ENCODE peak calls at places on chromosomes 1 and 21, in four cellular contexts. One of them, this sample, is unnamed.

GRCh38 chr1:39295901-39296300 is 91.4 kb downstream of the MACF1 start:
- DNase-seq in IMR-90: no peak
- DNase-seq in fibroblast of lung: peak
- DNase-seq in endothelial cell of umbilical vein: no peak
- DNase-seq in this sample: no peak

GRCh38 chr21:45992311-45993209 is 11.0 kb downstream of the COL6A1 start:
- DNase-seq in fibroblast of lung: no peak
- DNase-seq in endothelial cell of umbilical vein: no peak
- DNase-seq in IMR-90: no peak
- DNase-seq in this sample: no peak

GRCh38 chr1:150579955-150580642 is 689 bp upstream of the MCL1 start:
- DNase-seq in IMR-90: no peak
- DNase-seq in endothelial cell of umbilical vein: no peak
- DNase-seq in fibroblast of lung: no peak
- DNase-seq in this sample: no peak

GRCh38 chr1:59486595-59486994 is 189.7 kb downstream of the FGGY start:
- DNase-seq in fibroblast of lung: peak
- DNase-seq in IMR-90: peak
- DNase-seq in endothelial cell of umbilical vein: no peak
- DNase-seq in this sample: peak

GRCh38 chr1:3858231-3858981 is 1.1 kb downstream of the DFFB start:
- DNase-seq in IMR-90: peak
- DNase-seq in fibroblast of lung: peak
- DNase-seq in endothelial cell of umbilical vein: peak
- DNase-seq in this sample: peak

GRCh38 chr1:212669600-212669999 is 30.0 kb downstream of the BATF3 start:
- DNase-seq in endothelial cell of umbilical vein: no peak
- DNase-seq in IMR-90: no peak
- DNase-seq in fibroblast of lung: no peak
- DNase-seq in this sample: no peak

GRCh38 chr1:187203257-187203656 is 374.5 kb downstream of the PLA2G4A start:
- DNase-seq in endothelial cell of umbilical vein: peak
- DNase-seq in IMR-90: peak
- DNase-seq in fibroblast of lung: peak
- DNase-seq in this sample: peak

GRCh38 chr1:181043025-181043880 is 9.5 kb downstream of the MR1 start:
- DNase-seq in fibroblast of lung: no peak
- DNase-seq in endothelial cell of umbilical vein: no peak
- DNase-seq in IMR-90: peak
- DNase-seq in this sample: no peak

GRCh38 chr1:52002038-52002917 is 11.8 kb upstream of the RAB3B start:
- DNase-seq in fibroblast of lung: peak
- DNase-seq in IMR-90: peak
- DNase-seq in endothelial cell of umbilical vein: peak
- DNase-seq in this sample: peak

GRCh38 chr21:33286600-33287456 is 20.7 kb downstream of the IL10RB start:
- DNase-seq in IMR-90: peak
- DNase-seq in fibroblast of lung: peak
- DNase-seq in endothelial cell of umbilical vein: peak
- DNase-seq in this sample: peak

GRCh38 chr1:202952818-202953217 is 5.3 kb downstream of the ADIPOR1 start:
- DNase-seq in IMR-90: peak
- DNase-seq in endothelial cell of umbilical vein: peak
- DNase-seq in fibroblast of lung: peak
- DNase-seq in this sample: peak

GRCh38 chr21:21286170-21286798 is 288.1 kb downstream of the NCAM2 start:
- DNase-seq in fibroblast of lung: no peak
- DNase-seq in endothelial cell of umbilical vein: no peak
- DNase-seq in IMR-90: no peak
- DNase-seq in this sample: no peak

GRCh38 chr1:64470670-64471217 is 815 bp downstream of the CACHD1 start:
- DNase-seq in fibroblast of lung: peak
- DNase-seq in IMR-90: no peak
- DNase-seq in endothelial cell of umbilical vein: peak
- DNase-seq in this sample: no peak

GRCh38 chr1:13898406-13898805 is 198.4 kb downstream of the PRDM2 start:
- DNase-seq in endothelial cell of umbilical vein: no peak
- DNase-seq in IMR-90: no peak
- DNase-seq in fibroblast of lung: no peak
- DNase-seq in this sample: no peak

GRCh38 chr1:218557731-218558130 is 212.6 kb downstream of the TGFB2 start:
- DNase-seq in IMR-90: no peak
- DNase-seq in fibroblast of lung: peak
- DNase-seq in endothelial cell of umbilical vein: peak
- DNase-seq in this sample: peak

GRCh38 chr1:117602862-117603261 is 3.0 kb upstream of the TENT5C start:
- DNase-seq in fibroblast of lung: no peak
- DNase-seq in endothelial cell of umbilical vein: no peak
- DNase-seq in IMR-90: no peak
- DNase-seq in this sample: no peak

GRCh38 chr1:206048582-206048981 is 4.4 kb upstream of the RHEX start:
- DNase-seq in endothelial cell of umbilical vein: no peak
- DNase-seq in IMR-90: no peak
- DNase-seq in fibroblast of lung: no peak
- DNase-seq in this sample: no peak

GRCh38 chr1:78370356-78370755 is 120.4 kb upstream of the PTGFR start:
- DNase-seq in fibroblast of lung: peak
- DNase-seq in endothelial cell of umbilical vein: peak
- DNase-seq in IMR-90: peak
- DNase-seq in this sample: peak

GRCh38 chr21:34029724-34030528 is 43.5 kb upstream of the MRPS6 start:
- DNase-seq in IMR-90: peak
- DNase-seq in fibroblast of lung: peak
- DNase-seq in endothelial cell of umbilical vein: peak
- DNase-seq in this sample: peak

GRCh38 chr21:42121792-42122191 is 50.7 kb downstream of the UMODL1 start:
- DNase-seq in fibroblast of lung: no peak
- DNase-seq in IMR-90: no peak
- DNase-seq in endothelial cell of umbilical vein: no peak
- DNase-seq in this sample: no peak

GRCh38 chr1:7549693-7550161 is 221.4 kb upstream of the VAMP3 start:
- DNase-seq in endothelial cell of umbilical vein: no peak
- DNase-seq in fibroblast of lung: no peak
- DNase-seq in IMR-90: peak
- DNase-seq in this sample: no peak

GRCh38 chr1:110083453-110084225 is 13.2 kb upstream of the ALX3 start:
- DNase-seq in fibroblast of lung: no peak
- DNase-seq in endothelial cell of umbilical vein: no peak
- DNase-seq in IMR-90: no peak
- DNase-seq in this sample: no peak

GRCh38 chr1:110383311-110383990 is 7.4 kb downstream of the SLC16A4 start:
- DNase-seq in IMR-90: no peak
- DNase-seq in fibroblast of lung: no peak
- DNase-seq in endothelial cell of umbilical vein: peak
- DNase-seq in this sample: no peak

GRCh38 chr1:153963850-153964331 is 554 bp upstream of the SLC39A1 start:
- DNase-seq in endothelial cell of umbilical vein: no peak
- DNase-seq in fibroblast of lung: peak
- DNase-seq in IMR-90: no peak
- DNase-seq in this sample: peak

GRCh38 chr1:185368313-185368712 is 51.3 kb upstream of the IVNS1ABP start:
- DNase-seq in fibroblast of lung: peak
- DNase-seq in endothelial cell of umbilical vein: no peak
- DNase-seq in IMR-90: no peak
- DNase-seq in this sample: no peak

GRCh38 chr1:223771814-223772770 is 59.8 kb downstream of the CAPN2 start:
- DNase-seq in IMR-90: peak
- DNase-seq in endothelial cell of umbilical vein: peak
- DNase-seq in fibroblast of lung: peak
- DNase-seq in this sample: peak

GRCh38 chr21:45380566-45380965 is 24.4 kb upstream of the COL18A1 start:
- DNase-seq in IMR-90: no peak
- DNase-seq in fibroblast of lung: no peak
- DNase-seq in endothelial cell of umbilical vein: no peak
- DNase-seq in this sample: no peak

GRCh38 chr1:18929686-18930085 is 26.8 kb downstream of the IFFO2 start:
- DNase-seq in fibroblast of lung: peak
- DNase-seq in endothelial cell of umbilical vein: no peak
- DNase-seq in IMR-90: peak
- DNase-seq in this sample: peak

GRCh38 chr1:42928859-42929258 is 29.8 kb downstream of the SLC2A1 start:
- DNase-seq in fibroblast of lung: no peak
- DNase-seq in endothelial cell of umbilical vein: no peak
- DNase-seq in IMR-90: no peak
- DNase-seq in this sample: no peak

GRCh38 chr1:60911980-60912692 is 170.2 kb upstream of the NFIA start:
- DNase-seq in endothelial cell of umbilical vein: peak
- DNase-seq in IMR-90: no peak
- DNase-seq in fibroblast of lung: no peak
- DNase-seq in this sample: no peak

GRCh38 chr1:156893048-156893953 is at the start of gene PEAR1:
- DNase-seq in fibroblast of lung: peak
- DNase-seq in endothelial cell of umbilical vein: peak
- DNase-seq in IMR-90: peak
- DNase-seq in this sample: no peak

GRCh38 chr1:8567146-8567545 is 249.2 kb downstream of the SLC45A1 start:
- DNase-seq in fibroblast of lung: no peak
- DNase-seq in endothelial cell of umbilical vein: no peak
- DNase-seq in IMR-90: peak
- DNase-seq in this sample: no peak

GRCh38 chr21:34510148-34511142 is 1.6 kb downstream of the KCNE1 start:
- DNase-seq in IMR-90: peak
- DNase-seq in endothelial cell of umbilical vein: peak
- DNase-seq in fibroblast of lung: peak
- DNase-seq in this sample: no peak

GRCh38 chr1:44660176-44660575 is 14.1 kb downstream of the TMEM53 start:
- DNase-seq in fibroblast of lung: no peak
- DNase-seq in endothelial cell of umbilical vein: no peak
- DNase-seq in IMR-90: no peak
- DNase-seq in this sample: no peak

GRCh38 chr1:111551623-111552470 is 48.4 kb upstream of the ADORA3 start:
- DNase-seq in endothelial cell of umbilical vein: no peak
- DNase-seq in fibroblast of lung: no peak
- DNase-seq in IMR-90: no peak
- DNase-seq in this sample: no peak

GRCh38 chr21:44930543-44930981 is 9.3 kb upstream of the SLX9 start:
- DNase-seq in IMR-90: no peak
- DNase-seq in fibroblast of lung: no peak
- DNase-seq in endothelial cell of umbilical vein: no peak
- DNase-seq in this sample: no peak

DNA sequence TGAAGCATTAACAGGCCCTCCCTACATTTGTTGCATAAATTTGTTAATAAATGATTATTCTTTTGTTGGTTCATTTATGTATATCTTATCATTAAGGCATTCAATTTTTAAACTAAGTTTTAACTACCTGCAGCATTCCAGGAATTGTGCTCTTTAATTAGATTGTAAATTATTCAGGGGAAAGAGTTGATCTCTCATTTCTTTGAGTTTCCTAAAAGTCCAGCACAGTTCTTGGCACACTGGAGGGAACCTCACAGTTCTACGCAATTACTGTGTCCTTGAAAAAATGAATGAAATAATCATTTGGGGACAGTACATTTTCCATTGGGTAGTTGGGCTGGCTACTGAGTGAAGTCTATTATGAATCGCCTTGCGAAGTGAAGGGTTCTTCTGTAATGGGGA is 493 bp upstream of the STXBP3 start:
- DNase-seq in fibroblast of lung: no peak
- DNase-seq in IMR-90: no peak
- DNase-seq in endothelial cell of umbilical vein: no peak
- DNase-seq in this sample: no peak
- H3K9ac ChIP-seq in fibroblast of lung: no peak
- H3K9ac ChIP-seq in IMR-90: no peak
- H3K9ac ChIP-seq in endothelial cell of umbilical vein: no peak
- H3K9ac ChIP-seq in this sample: no peak

DNA sequence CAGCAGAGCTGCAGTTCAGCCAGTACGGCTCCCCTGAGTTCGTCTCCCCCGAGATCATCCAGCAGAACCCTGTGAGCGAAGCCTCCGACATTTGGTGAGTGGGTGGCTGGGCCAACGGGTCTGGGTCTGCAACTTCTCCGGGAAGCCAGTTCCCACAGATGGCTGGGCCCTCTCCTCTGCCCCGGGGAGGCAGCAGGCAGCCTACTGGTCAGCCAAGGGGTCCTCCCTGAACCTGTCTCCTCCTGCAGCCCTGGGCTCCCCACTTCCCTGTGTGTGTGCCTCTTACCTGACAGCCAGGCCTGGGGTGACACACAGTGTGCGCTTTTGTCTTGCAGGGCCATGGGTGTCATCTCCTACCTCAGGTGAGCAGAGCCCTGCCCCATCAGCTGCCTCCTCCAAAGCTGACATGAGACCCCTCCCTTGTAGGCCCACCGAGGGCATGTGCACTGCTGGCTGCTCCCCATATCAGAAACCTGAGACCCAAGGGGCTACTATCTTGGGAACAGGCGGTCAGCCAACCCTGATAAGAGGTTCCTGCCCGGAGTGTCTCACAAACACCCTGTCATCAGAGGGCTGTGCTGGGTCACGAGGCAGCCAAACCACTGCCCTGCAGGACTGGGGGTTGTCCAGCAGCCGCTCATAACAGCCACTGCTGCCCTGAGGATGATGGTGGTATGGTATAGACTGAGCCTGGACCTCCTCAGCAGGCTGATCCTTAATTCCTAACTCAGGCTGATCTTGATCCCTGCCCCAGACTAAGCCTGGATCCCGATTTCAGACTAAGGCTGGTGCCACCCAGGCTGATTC is 37.6 kb downstream of the TRIM11 start:
- DNase-seq in fibroblast of lung: no peak
- DNase-seq in endothelial cell of umbilical vein: no peak
- DNase-seq in IMR-90: peak
- DNase-seq in this sample: no peak
- H3K9ac ChIP-seq in fibroblast of lung: no peak
- H3K9ac ChIP-seq in endothelial cell of umbilical vein: no peak
- H3K9ac ChIP-seq in IMR-90: no peak
- H3K9ac ChIP-seq in this sample: no peak

GRCh38 chr1:228149341-228150020 is at the start of gene GJC2:
- DNase-seq in IMR-90: peak
- DNase-seq in endothelial cell of umbilical vein: no peak
- DNase-seq in fibroblast of lung: no peak
- DNase-seq in this sample: no peak
- H3K9ac ChIP-seq in IMR-90: peak
- H3K9ac ChIP-seq in endothelial cell of umbilical vein: no peak
- H3K9ac ChIP-seq in fibroblast of lung: peak
- H3K9ac ChIP-seq in this sample: peak

GRCh38 chr1:248861621-248862020 is 2.7 kb upstream of the ZNF692 start:
- DNase-seq in IMR-90: no peak
- DNase-seq in fibroblast of lung: no peak
- DNase-seq in endothelial cell of umbilical vein: no peak
- DNase-seq in this sample: no peak

GRCh38 chr1:248858891-248859889 is at the start of gene ZNF692:
- DNase-seq in endothelial cell of umbilical vein: peak
- DNase-seq in fibroblast of lung: peak
- DNase-seq in IMR-90: peak
- DNase-seq in this sample: peak

GRCh38 chr1:248858096-248858890 is 592 bp downstream of the ZNF692 start:
- DNase-seq in endothelial cell of umbilical vein: peak
- DNase-seq in fibroblast of lung: peak
- DNase-seq in IMR-90: peak
- DNase-seq in this sample: peak

GRCh38 chr1:248857749-248858095 is 1.2 kb downstream of the ZNF692 start:
- DNase-seq in fibroblast of lung: no peak
- DNase-seq in IMR-90: no peak
- DNase-seq in endothelial cell of umbilical vein: no peak
- DNase-seq in this sample: no peak

GRCh38 chr1:248860007-248860406 is 1.1 kb upstream of the ZNF692 start:
- DNase-seq in endothelial cell of umbilical vein: no peak
- DNase-seq in fibroblast of lung: no peak
- DNase-seq in IMR-90: no peak
- DNase-seq in this sample: no peak
- H3K9ac ChIP-seq in endothelial cell of umbilical vein: no peak
- H3K9ac ChIP-seq in fibroblast of lung: no peak
- H3K9ac ChIP-seq in IMR-90: no peak
- H3K9ac ChIP-seq in this sample: no peak